ENCODE peak calls at places on chromosomes 11 and 22, in nine cellular contexts. One of them, this sample, is unnamed. For H3K36me3, the result is how much of the 10 kb centered on the place peaks cover.

GRCh38 chr11:2386591-2386990 is 9.5 kb downstream of the CD81 start:
- DNase-seq in heart right ventricle: peak
- DNase-seq in IMR-90: no peak
- DNase-seq in small intestine: no peak
- DNase-seq in iPS DF 6.9: no peak
- DNase-seq in tibial artery: no peak
- DNase-seq in stomach: no peak
- DNase-seq in brain microvascular endothelial cell: no peak
- DNase-seq in SK-N-SH: no peak
- DNase-seq in this sample: no peak

GRCh38 chr11:71305451-71306125 is 53.2 kb upstream of the SHANK2 start:
- DNase-seq in heart right ventricle: no peak
- DNase-seq in IMR-90: no peak
- DNase-seq in small intestine: no peak
- DNase-seq in iPS DF 6.9: no peak
- DNase-seq in tibial artery: peak
- DNase-seq in stomach: peak
- DNase-seq in brain microvascular endothelial cell: no peak
- DNase-seq in SK-N-SH: no peak
- DNase-seq in this sample: no peak

GRCh38 chr11:64881476-64881875 is 3.1 kb upstream of the EHD1 start:
- DNase-seq in heart right ventricle: no peak
- DNase-seq in IMR-90: no peak
- DNase-seq in small intestine: no peak
- DNase-seq in iPS DF 6.9: no peak
- DNase-seq in tibial artery: no peak
- DNase-seq in stomach: no peak
- DNase-seq in brain microvascular endothelial cell: no peak
- DNase-seq in SK-N-SH: no peak
- DNase-seq in this sample: no peak

GRCh38 chr11:45444796-45445195 is 158.7 kb upstream of the SYT13 start:
- DNase-seq in heart right ventricle: no peak
- DNase-seq in IMR-90: no peak
- DNase-seq in small intestine: no peak
- DNase-seq in iPS DF 6.9: no peak
- DNase-seq in tibial artery: no peak
- DNase-seq in stomach: no peak
- DNase-seq in brain microvascular endothelial cell: no peak
- DNase-seq in SK-N-SH: no peak
- DNase-seq in this sample: no peak

GRCh38 chr11:72552399-72552910 is 118.1 kb upstream of the CLPB start:
- DNase-seq in heart right ventricle: no peak
- DNase-seq in IMR-90: no peak
- DNase-seq in small intestine: no peak
- DNase-seq in iPS DF 6.9: no peak
- DNase-seq in tibial artery: no peak
- DNase-seq in stomach: no peak
- DNase-seq in brain microvascular endothelial cell: no peak
- DNase-seq in SK-N-SH: no peak
- DNase-seq in this sample: no peak

GRCh38 chr22:35517769-35518530 is 22.7 kb upstream of the RASD2 start:
- DNase-seq in heart right ventricle: no peak
- DNase-seq in IMR-90: no peak
- DNase-seq in small intestine: peak
- DNase-seq in iPS DF 6.9: no peak
- DNase-seq in tibial artery: no peak
- DNase-seq in stomach: peak
- DNase-seq in brain microvascular endothelial cell: no peak
- DNase-seq in SK-N-SH: no peak
- DNase-seq in this sample: no peak

GRCh38 chr11:98979212-98979611 is 41.5 kb upstream of the CNTN5 start:
- DNase-seq in heart right ventricle: no peak
- DNase-seq in IMR-90: no peak
- DNase-seq in small intestine: no peak
- DNase-seq in iPS DF 6.9: no peak
- DNase-seq in tibial artery: no peak
- DNase-seq in stomach: no peak
- DNase-seq in brain microvascular endothelial cell: no peak
- DNase-seq in SK-N-SH: no peak
- DNase-seq in this sample: no peak

GRCh38 chr11:61092280-61092766 is 10.0 kb upstream of the CD5 start:
- DNase-seq in heart right ventricle: no peak
- DNase-seq in IMR-90: no peak
- DNase-seq in small intestine: no peak
- DNase-seq in iPS DF 6.9: no peak
- DNase-seq in tibial artery: no peak
- DNase-seq in stomach: no peak
- DNase-seq in brain microvascular endothelial cell: no peak
- DNase-seq in SK-N-SH: no peak
- DNase-seq in this sample: no peak

GRCh38 chr11:62552931-62553838 is 6.6 kb upstream of the AHNAK start:
- DNase-seq in heart right ventricle: peak
- DNase-seq in IMR-90: peak
- DNase-seq in small intestine: peak
- DNase-seq in iPS DF 6.9: no peak
- DNase-seq in tibial artery: peak
- DNase-seq in stomach: peak
- DNase-seq in brain microvascular endothelial cell: peak
- DNase-seq in SK-N-SH: no peak
- DNase-seq in this sample: peak

GRCh38 chr11:125404811-125405481 is 91.1 kb downstream of the FEZ1 start:
- DNase-seq in heart right ventricle: peak
- DNase-seq in IMR-90: peak
- DNase-seq in small intestine: peak
- DNase-seq in iPS DF 6.9: no peak
- DNase-seq in tibial artery: peak
- DNase-seq in stomach: peak
- DNase-seq in brain microvascular endothelial cell: peak
- DNase-seq in SK-N-SH: peak
- DNase-seq in this sample: peak

GRCh38 chr22:23369054-23369685 is 188.9 kb downstream of the BCR start:
- DNase-seq in heart right ventricle: no peak
- DNase-seq in IMR-90: no peak
- DNase-seq in small intestine: no peak
- DNase-seq in iPS DF 6.9: no peak
- DNase-seq in tibial artery: peak
- DNase-seq in stomach: no peak
- DNase-seq in brain microvascular endothelial cell: no peak
- DNase-seq in SK-N-SH: no peak
- DNase-seq in this sample: no peak

GRCh38 chr11:17845431-17845881 is 110.9 kb downstream of the KCNC1 start:
- DNase-seq in heart right ventricle: no peak
- DNase-seq in IMR-90: peak
- DNase-seq in small intestine: no peak
- DNase-seq in iPS DF 6.9: no peak
- DNase-seq in tibial artery: no peak
- DNase-seq in stomach: no peak
- DNase-seq in brain microvascular endothelial cell: peak
- DNase-seq in SK-N-SH: no peak
- DNase-seq in this sample: no peak

GRCh38 chr11:67242548-67242947 is 23.7 kb upstream of the GRK2 start:
- DNase-seq in heart right ventricle: no peak
- DNase-seq in IMR-90: no peak
- DNase-seq in small intestine: no peak
- DNase-seq in iPS DF 6.9: no peak
- DNase-seq in tibial artery: no peak
- DNase-seq in stomach: no peak
- DNase-seq in brain microvascular endothelial cell: no peak
- DNase-seq in SK-N-SH: no peak
- DNase-seq in this sample: no peak

GRCh38 chr11:17734986-17735822 is 623 bp downstream of the KCNC1 start:
- DNase-seq in heart right ventricle: peak
- DNase-seq in IMR-90: peak
- DNase-seq in small intestine: peak
- DNase-seq in iPS DF 6.9: no peak
- DNase-seq in tibial artery: peak
- DNase-seq in stomach: peak
- DNase-seq in brain microvascular endothelial cell: peak
- DNase-seq in SK-N-SH: peak
- DNase-seq in this sample: peak

GRCh38 chr11:74847895-74848294 is 99.2 kb downstream of the RNF169 start:
- DNase-seq in heart right ventricle: no peak
- DNase-seq in IMR-90: no peak
- DNase-seq in small intestine: no peak
- DNase-seq in iPS DF 6.9: no peak
- DNase-seq in tibial artery: no peak
- DNase-seq in stomach: no peak
- DNase-seq in brain microvascular endothelial cell: no peak
- DNase-seq in SK-N-SH: no peak
- DNase-seq in this sample: no peak
- H3K36me3 ChIP-seq in heart right ventricle: under half
- H3K36me3 ChIP-seq in IMR-90: under half
- H3K36me3 ChIP-seq in small intestine: under half
- H3K36me3 ChIP-seq in iPS DF 6.9: under half
- H3K36me3 ChIP-seq in tibial artery: under half
- H3K36me3 ChIP-seq in stomach: half or more
- H3K36me3 ChIP-seq in brain microvascular endothelial cell: under half
- H3K36me3 ChIP-seq in SK-N-SH: half or more
- H3K36me3 ChIP-seq in this sample: under half

GRCh38 chr11:74121804-74122203 is 49.0 kb downstream of the C2CD3 start:
- DNase-seq in heart right ventricle: no peak
- DNase-seq in IMR-90: no peak
- DNase-seq in small intestine: no peak
- DNase-seq in iPS DF 6.9: no peak
- DNase-seq in tibial artery: no peak
- DNase-seq in stomach: no peak
- DNase-seq in brain microvascular endothelial cell: no peak
- DNase-seq in SK-N-SH: no peak
- DNase-seq in this sample: no peak
- H3K36me3 ChIP-seq in heart right ventricle: under half
- H3K36me3 ChIP-seq in IMR-90: under half
- H3K36me3 ChIP-seq in small intestine: under half
- H3K36me3 ChIP-seq in iPS DF 6.9: under half
- H3K36me3 ChIP-seq in tibial artery: under half
- H3K36me3 ChIP-seq in stomach: under half
- H3K36me3 ChIP-seq in brain microvascular endothelial cell: under half
- H3K36me3 ChIP-seq in SK-N-SH: under half
- H3K36me3 ChIP-seq in this sample: under half

DNA sequence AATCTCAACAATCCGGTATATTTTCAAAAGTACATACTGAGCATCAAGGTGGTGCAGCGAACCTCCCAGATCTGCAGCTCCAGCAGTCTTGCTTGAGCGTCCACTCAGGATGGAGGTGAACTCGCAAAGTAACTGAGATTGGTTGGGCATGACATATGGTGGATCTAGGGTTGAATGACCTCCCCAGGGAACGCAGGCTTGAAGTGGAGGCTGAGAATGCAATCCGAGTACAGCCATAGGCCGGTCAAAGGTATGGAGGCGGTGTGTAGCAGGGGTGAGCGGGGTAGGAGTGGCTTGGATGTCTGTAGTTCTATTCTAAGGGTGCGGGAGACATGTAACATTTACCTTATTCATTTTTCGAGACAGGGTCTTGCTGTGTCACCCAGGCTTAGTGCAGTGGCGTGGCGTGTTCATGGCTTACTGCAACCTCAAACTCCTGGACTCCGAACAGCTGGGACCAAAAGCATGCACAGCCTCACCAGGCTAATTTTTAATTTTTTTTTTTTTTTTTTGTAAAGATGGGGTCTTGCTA is 631 bp upstream of the C22orf39 start:
- DNase-seq in heart right ventricle: no peak
- DNase-seq in IMR-90: peak
- DNase-seq in small intestine: peak
- DNase-seq in iPS DF 6.9: no peak
- DNase-seq in tibial artery: no peak
- DNase-seq in stomach: peak
- DNase-seq in brain microvascular endothelial cell: peak
- DNase-seq in SK-N-SH: peak
- DNase-seq in this sample: no peak
- H3K36me3 ChIP-seq in heart right ventricle: under half
- H3K36me3 ChIP-seq in IMR-90: under half
- H3K36me3 ChIP-seq in small intestine: under half
- H3K36me3 ChIP-seq in iPS DF 6.9: under half
- H3K36me3 ChIP-seq in tibial artery: under half
- H3K36me3 ChIP-seq in stomach: half or more
- H3K36me3 ChIP-seq in brain microvascular endothelial cell: under half
- H3K36me3 ChIP-seq in SK-N-SH: half or more
- H3K36me3 ChIP-seq in this sample: under half

DNA sequence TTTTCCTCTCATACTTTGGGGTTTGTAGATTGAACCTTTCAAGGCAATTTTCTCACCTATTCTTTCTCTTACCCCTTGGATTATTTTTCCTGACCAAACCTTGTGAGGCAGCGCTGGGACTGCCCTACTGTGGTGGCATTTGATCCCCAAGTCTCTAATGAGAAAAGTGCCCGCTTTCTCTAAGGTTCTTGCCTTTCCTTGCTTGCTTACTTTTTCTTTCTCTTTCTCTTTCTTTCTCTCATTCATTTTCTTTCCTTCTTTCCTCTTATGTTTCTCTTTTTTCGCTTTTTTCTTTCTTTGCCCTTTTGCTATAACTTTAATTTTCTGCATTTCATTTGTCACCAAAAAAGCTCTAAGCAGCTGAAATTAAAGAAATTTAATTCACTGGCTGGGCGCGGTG is 40.7 kb upstream of the ADSL start:
- DNase-seq in heart right ventricle: no peak
- DNase-seq in IMR-90: no peak
- DNase-seq in small intestine: no peak
- DNase-seq in iPS DF 6.9: no peak
- DNase-seq in tibial artery: no peak
- DNase-seq in stomach: no peak
- DNase-seq in brain microvascular endothelial cell: no peak
- DNase-seq in SK-N-SH: no peak
- DNase-seq in this sample: no peak
- H3K36me3 ChIP-seq in heart right ventricle: under half
- H3K36me3 ChIP-seq in IMR-90: under half
- H3K36me3 ChIP-seq in small intestine: under half
- H3K36me3 ChIP-seq in iPS DF 6.9: under half
- H3K36me3 ChIP-seq in tibial artery: half or more
- H3K36me3 ChIP-seq in stomach: half or more
- H3K36me3 ChIP-seq in brain microvascular endothelial cell: under half
- H3K36me3 ChIP-seq in SK-N-SH: under half
- H3K36me3 ChIP-seq in this sample: half or more

GRCh38 chr11:34067383-34068065 is 16.0 kb downstream of the CAPRIN1 start:
- DNase-seq in heart right ventricle: no peak
- DNase-seq in IMR-90: no peak
- DNase-seq in small intestine: no peak
- DNase-seq in iPS DF 6.9: no peak
- DNase-seq in tibial artery: no peak
- DNase-seq in stomach: no peak
- DNase-seq in brain microvascular endothelial cell: no peak
- DNase-seq in SK-N-SH: no peak
- DNase-seq in this sample: no peak
- H3K36me3 ChIP-seq in heart right ventricle: under half
- H3K36me3 ChIP-seq in IMR-90: under half
- H3K36me3 ChIP-seq in small intestine: under half
- H3K36me3 ChIP-seq in iPS DF 6.9: under half
- H3K36me3 ChIP-seq in tibial artery: under half
- H3K36me3 ChIP-seq in stomach: under half
- H3K36me3 ChIP-seq in brain microvascular endothelial cell: under half
- H3K36me3 ChIP-seq in SK-N-SH: under half
- H3K36me3 ChIP-seq in this sample: under half